ENCODE peak calls at places on chromosomes 13 and 19, in five cellular contexts. Q, J, W, D and P are unnamed samples.

GRCh38 chr19:53579518-53579917 is 41.6 kb downstream of the ZNF331 start:
- DNase-seq in Q (no peak), J (no peak), W (no peak), D (no peak), P (no peak)

GRCh38 chr13:33541962-33542308 is 256.4 kb upstream of the STARD13 start:
- DNase-seq in Q (no peak), J (no peak), W (no peak), D (no peak), P (no peak)

GRCh38 chr13:39881383-39881782 is 225.9 kb downstream of the COG6 start:
- DNase-seq in Q (no peak), J (no peak), W (no peak), D (no peak), P (no peak)

GRCh38 chr13:92461402-92461801 is 765.2 kb upstream of the GPC6 start:
- DNase-seq in Q (no peak), J (no peak), W (no peak), D (no peak), P (no peak)

GRCh38 chr19:38061294-38061693 is 154.3 kb downstream of the SIPA1L3 start:
- DNase-seq in Q (peak), J (no peak), W (peak), D (peak), P (peak)

GRCh38 chr13:99829593-99830239 is 141.9 kb downstream of the ZIC5 start:
- DNase-seq in Q (no peak), J (no peak), W (no peak), D (no peak), P (no peak)

GRCh38 chr19:2750739-2751437 is 11.1 kb upstream of the SLC39A3 start:
- DNase-seq in Q (no peak), J (no peak), W (no peak), D (no peak), P (no peak)

GRCh38 chr19:18730885-18731513 is 47.5 kb downstream of the CRTC1 start:
- DNase-seq in Q (no peak), J (no peak), W (no peak), D (no peak), P (no peak)

GRCh38 chr13:23749288-23749880 is 139.8 kb downstream of the MIPEP start:
- DNase-seq in Q (no peak), J (no peak), W (no peak), D (no peak), P (no peak)

GRCh38 chr13:48393030-48393697 is 19.7 kb downstream of the LPAR6 start:
- DNase-seq in Q (no peak), J (no peak), W (no peak), D (no peak), P (no peak)

GRCh38 chr13:91804724-91805123 is 406.3 kb downstream of the GPC5 start:
- DNase-seq in Q (no peak), J (no peak), W (no peak), D (no peak), P (no peak)

GRCh38 chr13:98485561-98485960 is 91.3 kb downstream of the STK24 start:
- DNase-seq in Q (no peak), J (no peak), W (no peak), D (no peak), P (no peak)

GRCh38 chr13:93145199-93145598 is 81.4 kb upstream of the GPC6 start:
- DNase-seq in Q (no peak), J (no peak), W (no peak), D (peak), P (no peak)

GRCh38 chr19:55251296-55252081 is 7.3 kb downstream of the PPP6R1 start:
- DNase-seq in Q (no peak), J (no peak), W (peak), D (no peak), P (peak)

GRCh38 chr13:76293346-76293745 is 592.9 kb downstream of the KCTD12 start:
- DNase-seq in Q (peak), J (no peak), W (peak), D (peak), P (peak)

GRCh38 chr13:109198585-109198984 is 569.2 kb downstream of the MYO16 start:
- DNase-seq in Q (no peak), J (no peak), W (peak), D (peak), P (peak)

GRCh38 chr13:26538363-26539317 is 18.8 kb upstream of the WASF3 start:
- DNase-seq in Q (no peak), J (no peak), W (no peak), D (no peak), P (no peak)

GRCh38 chr19:58352760-58353671 is at the start of gene A1BG:
- DNase-seq in Q (no peak), J (no peak), W (no peak), D (no peak), P (no peak)

GRCh38 chr13:32415019-32415418 is 12.9 kb downstream of the N4BP2L1 start:
- DNase-seq in Q (no peak), J (no peak), W (no peak), D (no peak), P (no peak)

GRCh38 chr13:93690139-93690538 is 463.5 kb downstream of the GPC6 start:
- DNase-seq in Q (no peak), J (no peak), W (peak), D (no peak), P (no peak)

GRCh38 chr19:30444253-30444671 is 72.1 kb downstream of the ZNF536 start:
- DNase-seq in Q (no peak), J (no peak), W (no peak), D (no peak), P (no peak)

GRCh38 chr19:27689734-27690241 is 1523.2 kb downstream of the UQCRFS1 start:
- DNase-seq in Q (no peak), J (no peak), W (no peak), D (no peak), P (no peak)

GRCh38 chr19:28184997-28185396 is 1028.0 kb downstream of the UQCRFS1 start:
- DNase-seq in Q (no peak), J (no peak), W (no peak), D (no peak), P (peak)

GRCh38 chr19:48391100-48392005 is at the start of gene KDELR1:
- DNase-seq in Q (peak), J (no peak), W (peak), D (peak), P (peak)

GRCh38 chr13:52851153-52851962 is 2.9 kb upstream of the PCDH8 start:
- DNase-seq in Q (peak), J (peak), W (no peak), D (no peak), P (no peak)

GRCh38 chr13:45670481-45670880 is 31.6 kb upstream of the CBY2 start:
- DNase-seq in Q (no peak), J (no peak), W (no peak), D (no peak), P (no peak)

GRCh38 chr13:69683921-69684663 is 423.5 kb upstream of the ATXN8OS start:
- DNase-seq in Q (no peak), J (no peak), W (no peak), D (no peak), P (no peak)

GRCh38 chr13:44191103-44191502 is 182.5 kb upstream of the SERP2 start:
- DNase-seq in Q (no peak), J (no peak), W (no peak), D (no peak), P (no peak)
- H3K4me3 ChIP-seq in Q (no peak), J (no peak), W (no peak), D (no peak), P (no peak)

DNA sequence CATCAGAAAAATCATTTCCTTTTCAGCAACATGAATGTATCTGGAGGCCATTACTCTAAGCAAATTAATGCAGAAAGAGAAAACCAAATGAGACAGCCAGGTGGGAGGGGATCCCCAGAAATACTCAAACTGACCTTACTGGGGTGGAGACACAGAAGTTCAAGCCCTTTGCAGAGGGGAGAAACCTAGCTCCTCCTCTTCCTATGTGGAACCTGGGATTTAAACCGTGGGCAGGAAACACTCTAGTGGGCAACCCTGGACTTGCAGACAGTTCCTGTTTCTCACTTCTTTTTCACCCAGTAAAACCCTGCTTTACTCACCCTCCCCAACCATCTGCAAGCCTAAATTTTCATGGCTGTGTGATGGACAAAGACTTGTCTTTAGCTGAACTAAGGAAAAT is 61.3 kb downstream of the SLITRK6 start:
- DNase-seq in Q (no peak), J (no peak), W (no peak), D (no peak), P (no peak)
- H2AFZ ChIP-seq in Q (no peak), J (no peak), W (no peak), D (peak), P (no peak)

GRCh38 chr13:21100211-21100610 is 38.8 kb upstream of the LATS2 start:
- DNase-seq in Q (no peak), J (no peak), W (no peak), D (no peak), P (no peak)

GRCh38 chr13:21089827-21090226 is 28.4 kb upstream of the LATS2 start:
- DNase-seq in Q (no peak), J (no peak), W (no peak), D (no peak), P (no peak)

GRCh38 chr13:21100994-21101757 is 39.8 kb upstream of the LATS2 start:
- DNase-seq in Q (no peak), J (no peak), W (no peak), D (peak), P (no peak)

DNA sequence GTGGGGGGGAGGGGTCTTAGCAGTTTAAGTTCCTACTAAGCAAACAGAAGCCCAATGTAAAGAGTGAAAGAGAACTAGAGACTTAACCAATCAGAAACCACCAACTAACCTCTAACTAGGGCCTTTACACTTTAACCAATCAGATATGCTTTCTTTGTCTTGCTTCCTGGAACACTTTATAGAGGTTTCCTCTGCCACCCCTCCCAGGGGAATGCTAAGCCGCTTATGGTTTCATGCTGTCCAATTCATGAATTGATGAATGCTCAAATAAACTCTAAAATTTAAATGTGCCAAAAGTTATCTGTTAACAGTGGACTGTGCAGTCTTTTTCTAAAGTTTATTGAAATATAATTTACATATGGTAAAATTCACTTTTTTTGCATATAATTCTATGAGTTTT is 33.9 kb upstream of the LATS2 start:
- DNase-seq in Q (no peak), J (no peak), W (no peak), D (no peak), P (no peak)
- H3K4me3 ChIP-seq in Q (no peak), J (no peak), W (no peak), D (no peak), P (no peak)

GRCh38 chr13:49615844-49616687 is 12.2 kb upstream of the ARL11 start:
- DNase-seq in Q (no peak), J (no peak), W (no peak), D (no peak), P (no peak)
- H2AFZ ChIP-seq in Q (no peak), J (no peak), W (no peak), D (no peak), P (peak)

GRCh38 chr19:41217741-41218140 is 1.3 kb upstream of the AXL start:
- DNase-seq in Q (no peak), J (no peak), W (no peak), D (no peak), P (no peak)

GRCh38 chr19:41219924-41220567 is 1.0 kb downstream of the AXL start:
- DNase-seq in Q (no peak), J (no peak), W (peak), D (peak), P (peak)

GRCh38 chr19:41221514-41222205 is 2.6 kb downstream of the AXL start:
- DNase-seq in Q (no peak), J (no peak), W (no peak), D (no peak), P (no peak)

GRCh38 chr19:41218249-41218614 is 791 bp upstream of the AXL start:
- DNase-seq in Q (no peak), J (no peak), W (no peak), D (no peak), P (no peak)

GRCh38 chr19:41218615-41219507 is at the start of gene AXL:
- DNase-seq in Q (no peak), J (no peak), W (peak), D (peak), P (peak)
- H3K4me3 ChIP-seq in Q (peak), J (no peak), W (peak), D (peak), P (peak)

GRCh38 chr13:61136515-61136914 is 279.1 kb downstream of the PCDH20 start:
- DNase-seq in Q (no peak), J (no peak), W (no peak), D (no peak), P (no peak)

GRCh38 chr13:61136101-61136500 is 279.5 kb downstream of the PCDH20 start:
- DNase-seq in Q (no peak), J (no peak), W (no peak), D (no peak), P (no peak)

GRCh38 chr13:61138857-61139256 is 276.8 kb downstream of the PCDH20 start:
- DNase-seq in Q (no peak), J (no peak), W (no peak), D (no peak), P (no peak)

GRCh38 chr13:61135583-61135982 is 280.1 kb downstream of the PCDH20 start:
- DNase-seq in Q (no peak), J (no peak), W (no peak), D (no peak), P (no peak)
- H2AFZ ChIP-seq in Q (no peak), J (no peak), W (no peak), D (no peak), P (no peak)